ENCODE peak calls at places on chromosomes 5 and 9, in six cellular contexts. D is activated naive CD4-positive, alpha-beta T cell treated with anti-CD3 and anti-CD28 coated beads, Interleukin-2, amount 50 U/mL, for 16 hours; H is cerebellum; M is GM12865; X is G401; K is activated CD8-positive, alpha-beta T cell treated with anti-CD3 and anti-CD28 coated beads for 36 hours. C is an unnamed sample.

GRCh38 chr5:168226012-168226411 is 65.4 kb upstream of the WWC1 start:
- DNase-seq in H (no peak), K (no peak), M (no peak), D (no peak), X (no peak), C (no peak)

GRCh38 chr5:137051165-137051564 is 448.0 kb downstream of the SPOCK1 start:
- DNase-seq in M (no peak), X (no peak), K (no peak), H (no peak), D (no peak), C (no peak)

GRCh38 chr9:63859475-63860215 is 1425.4 kb downstream of the FOXD4L5 start:
- DNase-seq in X (no peak), H (peak; percentile 0), M (peak; percentile 81), D (peak; percentile 33), K (no peak), C (no peak)

GRCh38 chr5:80172067-80172690 is 83.7 kb downstream of the SERINC5 start:
- DNase-seq in M (no peak), H (no peak), D (no peak), X (no peak), K (no peak), C (no peak)

GRCh38 chr9:1959347-1959746 is 55.8 kb upstream of the SMARCA2 start:
- DNase-seq in X (no peak), M (no peak), H (no peak), K (no peak), D (no peak), C (no peak)

GRCh38 chr5:61277190-61277589 is 54.9 kb upstream of the ZSWIM6 start:
- DNase-seq in X (no peak), D (no peak), H (no peak), M (peak; percentile 21), K (peak; percentile 34), C (peak; percentile 55)

GRCh38 chr9:30058463-30058862 is 2326.0 kb upstream of the ACO1 start:
- DNase-seq in H (no peak), X (no peak), K (no peak), M (no peak), D (no peak), C (no peak)

GRCh38 chr9:127801955-127802575 is 617 bp upstream of the FPGS start:
- DNase-seq in M (no peak), X (no peak), H (no peak), D (no peak), K (no peak), C (peak; percentile 8)

GRCh38 chr9:78903581-78903980 is 606.7 kb downstream of the PSAT1 start:
- DNase-seq in K (no peak), H (no peak), D (no peak), X (no peak), M (no peak), C (no peak)

GRCh38 chr5:124377386-124377785 is 369.1 kb downstream of the ZNF608 start:
- DNase-seq in H (no peak), K (no peak), D (no peak), M (no peak), X (no peak), C (no peak)

GRCh38 chr9:89619739-89620138 is 14.9 kb downstream of the GADD45G start:
- DNase-seq in M (no peak), D (no peak), H (peak; percentile 84), X (peak; percentile 90), K (no peak), C (no peak)

GRCh38 chr5:78320461-78320860 is 26.0 kb upstream of the AP3B1 start:
- DNase-seq in M (peak; percentile 41), H (no peak), X (peak; percentile 22), K (no peak), D (no peak), C (peak; percentile 47)

GRCh38 chr5:122008061-122008460 is 46.3 kb downstream of the SRFBP1 start:
- DNase-seq in K (no peak), X (no peak), H (no peak), D (no peak), M (no peak), C (no peak)

GRCh38 chr9:78777747-78778146 is 480.8 kb downstream of the PSAT1 start:
- DNase-seq in K (no peak), D (no peak), X (no peak), M (no peak), H (no peak), C (no peak)

GRCh38 chr5:168401880-168402279 is 84.4 kb upstream of the RARS1 start:
- DNase-seq in K (no peak), D (no peak), X (no peak), H (no peak), M (no peak), C (peak; percentile 36)

GRCh38 chr9:100213730-100214477 is 114.9 kb downstream of the INVS start:
- DNase-seq in M (no peak), K (no peak), D (no peak), X (no peak), H (no peak), C (peak; percentile 64)

GRCh38 chr9:11933926-11934325 is 759.3 kb upstream of the TYRP1 start:
- DNase-seq in X (no peak), M (no peak), H (no peak), D (no peak), K (no peak), C (peak; percentile 43)

GRCh38 chr9:96655198-96655851 is at the start of gene PRXL2C:
- DNase-seq in X (peak; percentile 45), D (peak; percentile 81), M (peak; percentile 72), H (peak; percentile 65), K (peak; percentile 82), C (peak; percentile 42)

GRCh38 chr5:113112435-113112834 is 135.8 kb downstream of the DCP2 start:
- DNase-seq in M (no peak), X (no peak), K (no peak), D (no peak), H (no peak), C (peak; percentile 25)

GRCh38 chr5:94228791-94229190 is 389.6 kb downstream of the KIAA0825 start:
- DNase-seq in M (no peak), D (no peak), H (no peak), K (no peak), X (no peak), C (no peak)

GRCh38 chr9:135083241-135083810 is 4.1 kb upstream of the OLFM1 start:
- DNase-seq in X (no peak), D (no peak), K (no peak), H (no peak), M (no peak), C (no peak)

GRCh38 chr9:26260238-26260637 is 582.0 kb upstream of the TUSC1 start:
- DNase-seq in D (no peak), H (no peak), K (no peak), M (no peak), X (no peak), C (peak; percentile 23)

GRCh38 chr9:93217706-93218105 is 33.8 kb downstream of the WNK2 start:
- DNase-seq in M (no peak), H (no peak), D (no peak), X (no peak), K (no peak), C (no peak)

GRCh38 chr9:101764455-101764854 is 26.0 kb upstream of the GRIN3A start:
- DNase-seq in D (no peak), M (no peak), K (no peak), X (no peak), H (no peak), C (no peak)

GRCh38 chr9:72315510-72316287 is 49.3 kb downstream of the ZFAND5 start:
- DNase-seq in D (no peak), H (peak; percentile 19), X (peak; percentile 53), K (no peak), M (no peak), C (peak; percentile 100)

GRCh38 chr9:110089681-110090370 is 118.1 kb downstream of the C9orf152 start:
- DNase-seq in H (no peak), D (no peak), X (no peak), K (no peak), M (no peak), C (peak; percentile 40)

C was measured in renal cortical epithelial cell.